ENCODE peak calls at places on chromosome 18, in eight cellular contexts. H is activated T-cell treated with anti-CD3 and anti-CD28 coated beads for 1 hour, M is ecto neural progenitor cell, B is endothelial cell, J is Right ventricle myocardium superior, V is kidney epithelial cell, F is lower lobe of right lung, A is pons. X is an unnamed sample.

GRCh38 chr18:6055711-6056110 is 160.4 kb upstream of the TMEM200C start:
- DNase-seq in H (no peak), M (no peak), B (no peak), J (no peak), V (no peak), F (no peak), A (no peak), X (peak; percentile 70)

GRCh38 chr18:62183578-62184195 is 3.2 kb downstream of the PIGN start:
- DNase-seq in H (peak; percentile 16), M (no peak), B (peak; percentile 38), J (no peak), V (no peak), F (no peak), A (peak; percentile 76), X (peak; percentile 21)

GRCh38 chr18:70464343-70465114 is 175.7 kb downstream of the SOCS6 start:
- DNase-seq in H (peak; percentile 24), M (peak; percentile 73), B (peak; percentile 82), J (peak; percentile 81), V (no peak), F (peak; percentile 82), A (peak; percentile 85), X (peak; percentile 47)

GRCh38 chr18:58223717-58224424 is 179.8 kb downstream of the NEDD4L start:
- DNase-seq in H (no peak), M (no peak), B (no peak), J (no peak), V (peak; percentile 93), F (peak; percentile 61), A (peak; percentile 20), X (peak; percentile 87)

GRCh38 chr18:11664286-11664685 is 24.8 kb upstream of the GNAL start:
- DNase-seq in H (no peak), M (no peak), B (no peak), J (no peak), V (no peak), F (no peak), A (no peak), X (no peak)

GRCh38 chr18:286515-287310 is 18.9 kb upstream of the THOC1 start:
- DNase-seq in H (no peak), M (no peak), B (no peak), J (no peak), V (no peak), F (no peak), A (peak; percentile 67), X (peak; percentile 63)

GRCh38 chr18:60568211-60568610 is 195.6 kb upstream of the MC4R start:
- DNase-seq in H (no peak), M (no peak), B (no peak), J (no peak), V (no peak), F (no peak), A (no peak), X (no peak)

GRCh38 chr18:55500316-55501086 is 87.5 kb downstream of the TCF4 start:
- DNase-seq in H (no peak), M (no peak), B (no peak), J (no peak), V (no peak), F (no peak), A (no peak), X (peak; percentile 22)

GRCh38 chr18:50700245-50701165 is 119.3 kb downstream of the MRO start:
- DNase-seq in H (no peak), M (no peak), B (no peak), J (no peak), V (no peak), F (no peak), A (no peak), X (no peak)

GRCh38 chr18:79299711-79300110 is 96.0 kb upstream of the NFATC1 start:
- DNase-seq in H (no peak), M (no peak), B (no peak), J (no peak), V (no peak), F (no peak), A (peak; percentile 49), X (no peak)

GRCh38 chr18:60022671-60023276 is 123.0 kb downstream of the PMAIP1 start:
- DNase-seq in H (no peak), M (no peak), B (no peak), J (no peak), V (no peak), F (no peak), A (no peak), X (no peak)

GRCh38 chr18:13810950-13811485 is 12.9 kb upstream of the MC5R start:
- DNase-seq in H (no peak), M (no peak), B (no peak), J (no peak), V (no peak), F (no peak), A (no peak), X (no peak)

GRCh38 chr18:61248589-61248988 is 84.6 kb upstream of the CDH20 start:
- DNase-seq in H (no peak), M (no peak), B (no peak), J (no peak), V (no peak), F (no peak), A (no peak), X (no peak)

GRCh38 chr18:1018211-1018651 is 113.6 kb downstream of the ADCYAP1 start:
- DNase-seq in H (no peak), M (no peak), B (no peak), J (no peak), V (no peak), F (no peak), A (no peak), X (no peak)

GRCh38 chr18:76487782-76488181 is 7.3 kb downstream of the ZNF516 start:
- DNase-seq in H (no peak), M (no peak), B (no peak), J (no peak), V (no peak), F (no peak), A (no peak), X (no peak)

GRCh38 chr18:66729459-66730239 is 125.8 kb upstream of the CDH19 start:
- DNase-seq in H (no peak), M (no peak), B (no peak), J (no peak), V (no peak), F (no peak), A (peak; percentile 62), X (no peak)

GRCh38 chr18:55031979-55032378 is 72.7 kb upstream of the CCDC68 start:
- DNase-seq in H (no peak), M (no peak), B (no peak), J (no peak), V (no peak), F (no peak), A (no peak), X (no peak)

GRCh38 chr18:23548719-23549118 is 37.6 kb downstream of the NPC1 start:
- DNase-seq in H (no peak), M (no peak), B (no peak), J (no peak), V (no peak), F (no peak), A (no peak), X (no peak)

GRCh38 chr18:23872701-23873550 is 141.6 kb upstream of the TTC39C start:
- DNase-seq in H (peak; percentile 20), M (no peak), B (no peak), J (no peak), V (no peak), F (no peak), A (no peak), X (no peak)

GRCh38 chr18:3466051-3466450 is 16.1 kb downstream of the TGIF1 start:
- DNase-seq in H (no peak), M (no peak), B (peak; percentile 24), J (no peak), V (peak; percentile 68), F (no peak), A (no peak), X (no peak)

GRCh38 chr18:6729247-6730091 is at the start of gene ARHGAP28:
- DNase-seq in H (no peak), M (peak; percentile 91), B (peak; percentile 90), J (peak; percentile 91), V (no peak), F (peak; percentile 87), A (peak; percentile 37), X (peak; percentile 93)

GRCh38 chr18:32158108-32158624 is 31.7 kb upstream of the MEP1B start:
- DNase-seq in H (peak; percentile 52), M (peak; percentile 86), B (peak; percentile 73), J (peak; percentile 80), V (peak; percentile 52), F (peak; percentile 76), A (peak; percentile 94), X (peak; percentile 80)

GRCh38 chr18:59400407-59400806 is 41.3 kb upstream of the LMAN1 start:
- DNase-seq in H (no peak), M (no peak), B (no peak), J (no peak), V (no peak), F (no peak), A (no peak), X (no peak)

X was measured in kidney glomerular epithelial cell.